ENCODE peak calls at places on chromosomes 6 and 20, in eight cellular contexts. One of them, this sample, is unnamed.

GRCh38 chr6:155628315-155628714 is 172.7 kb upstream of the NOX3 start:
- DNase-seq in tibial artery: no peak
- DNase-seq in fibroblast of lung: no peak
- DNase-seq in hepatocyte: no peak
- DNase-seq in mammary epithelial cell: no peak
- DNase-seq in brain microvascular endothelial cell: no peak
- DNase-seq in pancreas: no peak
- DNase-seq in left ventricle myocardium inferior: no peak
- DNase-seq in this sample: no peak

GRCh38 chr20:35729283-35729807 is 12.7 kb downstream of the RBM39 start:
- DNase-seq in tibial artery: no peak
- DNase-seq in mammary epithelial cell: no peak
- DNase-seq in hepatocyte: no peak
- DNase-seq in fibroblast of lung: no peak
- DNase-seq in left ventricle myocardium inferior: no peak
- DNase-seq in brain microvascular endothelial cell: no peak
- DNase-seq in pancreas: no peak
- DNase-seq in this sample: no peak

GRCh38 chr6:44431118-44431725 is 43.7 kb downstream of the CDC5L start:
- DNase-seq in tibial artery: no peak
- DNase-seq in fibroblast of lung: peak; percentile 81
- DNase-seq in hepatocyte: peak; percentile 66
- DNase-seq in brain microvascular endothelial cell: peak; percentile 65
- DNase-seq in pancreas: no peak
- DNase-seq in mammary epithelial cell: peak; percentile 43
- DNase-seq in left ventricle myocardium inferior: no peak
- DNase-seq in this sample: peak; percentile 65

GRCh38 chr6:66289889-66290288 is 582.9 kb upstream of the EYS start:
- DNase-seq in left ventricle myocardium inferior: no peak
- DNase-seq in brain microvascular endothelial cell: no peak
- DNase-seq in hepatocyte: no peak
- DNase-seq in mammary epithelial cell: no peak
- DNase-seq in pancreas: no peak
- DNase-seq in fibroblast of lung: no peak
- DNase-seq in tibial artery: no peak
- DNase-seq in this sample: no peak

GRCh38 chr6:79737172-79737571 is 106.0 kb downstream of the SH3BGRL2 start:
- DNase-seq in brain microvascular endothelial cell: no peak
- DNase-seq in hepatocyte: peak; percentile 10
- DNase-seq in left ventricle myocardium inferior: no peak
- DNase-seq in fibroblast of lung: peak; percentile 22
- DNase-seq in mammary epithelial cell: no peak
- DNase-seq in tibial artery: no peak
- DNase-seq in pancreas: no peak
- DNase-seq in this sample: peak; percentile 18

GRCh38 chr6:44464527-44465310 is 77.2 kb downstream of the CDC5L start:
- DNase-seq in tibial artery: no peak
- DNase-seq in mammary epithelial cell: no peak
- DNase-seq in fibroblast of lung: no peak
- DNase-seq in hepatocyte: no peak
- DNase-seq in left ventricle myocardium inferior: no peak
- DNase-seq in pancreas: no peak
- DNase-seq in brain microvascular endothelial cell: peak; percentile 32
- DNase-seq in this sample: peak; percentile 86

GRCh38 chr6:30198166-30199084 is 14.8 kb downstream of the TRIM26 start:
- DNase-seq in pancreas: no peak
- DNase-seq in fibroblast of lung: no peak
- DNase-seq in mammary epithelial cell: no peak
- DNase-seq in brain microvascular endothelial cell: no peak
- DNase-seq in tibial artery: no peak
- DNase-seq in hepatocyte: no peak
- DNase-seq in left ventricle myocardium inferior: no peak
- DNase-seq in this sample: no peak

GRCh38 chr20:34363062-34364012 is at the start of gene ITCH:
- DNase-seq in mammary epithelial cell: peak; percentile 92
- DNase-seq in fibroblast of lung: peak; percentile 95
- DNase-seq in brain microvascular endothelial cell: peak; percentile 95
- DNase-seq in hepatocyte: peak; percentile 99
- DNase-seq in tibial artery: peak; percentile 97
- DNase-seq in left ventricle myocardium inferior: peak; percentile 96
- DNase-seq in pancreas: peak; percentile 95
- DNase-seq in this sample: peak; percentile 98

GRCh38 chr20:13855613-13856012 is 70.8 kb downstream of the NDUFAF5 start:
- DNase-seq in brain microvascular endothelial cell: no peak
- DNase-seq in mammary epithelial cell: no peak
- DNase-seq in left ventricle myocardium inferior: no peak
- DNase-seq in tibial artery: no peak
- DNase-seq in pancreas: no peak
- DNase-seq in fibroblast of lung: no peak
- DNase-seq in hepatocyte: no peak
- DNase-seq in this sample: no peak

GRCh38 chr6:90021701-90022100 is 127.4 kb downstream of the GJA10 start:
- DNase-seq in hepatocyte: no peak
- DNase-seq in left ventricle myocardium inferior: no peak
- DNase-seq in mammary epithelial cell: no peak
- DNase-seq in tibial artery: no peak
- DNase-seq in brain microvascular endothelial cell: no peak
- DNase-seq in pancreas: no peak
- DNase-seq in fibroblast of lung: no peak
- DNase-seq in this sample: no peak

GRCh38 chr20:46037036-46037435 is 8.0 kb downstream of the SLC12A5 start:
- DNase-seq in fibroblast of lung: no peak
- DNase-seq in mammary epithelial cell: no peak
- DNase-seq in hepatocyte: no peak
- DNase-seq in brain microvascular endothelial cell: no peak
- DNase-seq in pancreas: no peak
- DNase-seq in left ventricle myocardium inferior: no peak
- DNase-seq in tibial artery: no peak
- DNase-seq in this sample: no peak

GRCh38 chr20:61909821-61910220 is 155.9 kb downstream of the TAF4 start:
- DNase-seq in pancreas: no peak
- DNase-seq in brain microvascular endothelial cell: no peak
- DNase-seq in fibroblast of lung: no peak
- DNase-seq in hepatocyte: no peak
- DNase-seq in mammary epithelial cell: no peak
- DNase-seq in left ventricle myocardium inferior: no peak
- DNase-seq in tibial artery: no peak
- DNase-seq in this sample: no peak

GRCh38 chr6:134065706-134066105 is 13.3 kb upstream of the SLC2A12 start:
- DNase-seq in mammary epithelial cell: no peak
- DNase-seq in hepatocyte: no peak
- DNase-seq in left ventricle myocardium inferior: no peak
- DNase-seq in tibial artery: no peak
- DNase-seq in fibroblast of lung: peak; percentile 41
- DNase-seq in pancreas: no peak
- DNase-seq in brain microvascular endothelial cell: no peak
- DNase-seq in this sample: no peak

GRCh38 chr6:101178748-101179147 is 214.8 kb upstream of the GRIK2 start:
- DNase-seq in left ventricle myocardium inferior: no peak
- DNase-seq in hepatocyte: no peak
- DNase-seq in fibroblast of lung: no peak
- DNase-seq in pancreas: no peak
- DNase-seq in tibial artery: no peak
- DNase-seq in mammary epithelial cell: no peak
- DNase-seq in brain microvascular endothelial cell: peak; percentile 6
- DNase-seq in this sample: no peak

GRCh38 chr20:63397155-63397843 is 36.1 kb upstream of the CHRNA4 start:
- DNase-seq in brain microvascular endothelial cell: no peak
- DNase-seq in left ventricle myocardium inferior: no peak
- DNase-seq in fibroblast of lung: no peak
- DNase-seq in hepatocyte: no peak
- DNase-seq in tibial artery: no peak
- DNase-seq in mammary epithelial cell: no peak
- DNase-seq in pancreas: no peak
- DNase-seq in this sample: no peak

GRCh38 chr6:63709148-63709547 is 73.5 kb downstream of the PHF3 start:
- DNase-seq in mammary epithelial cell: no peak
- DNase-seq in left ventricle myocardium inferior: no peak
- DNase-seq in tibial artery: no peak
- DNase-seq in brain microvascular endothelial cell: no peak
- DNase-seq in pancreas: no peak
- DNase-seq in fibroblast of lung: no peak
- DNase-seq in hepatocyte: no peak
- DNase-seq in this sample: no peak
- TF ChIP-seq CTCF in mammary epithelial cell: no peak
- TF ChIP-seq CTCF in left ventricle myocardium inferior: no peak
- TF ChIP-seq CTCF in tibial artery: no peak
- TF ChIP-seq CTCF in brain microvascular endothelial cell: no peak
- TF ChIP-seq CTCF in pancreas: no peak
- TF ChIP-seq CTCF in fibroblast of lung: no peak
- TF ChIP-seq CTCF in hepatocyte: no peak
- TF ChIP-seq CTCF in this sample: no peak

GRCh38 chr6:67634199-67634598 is 1000.9 kb upstream of the ADGRB3 start:
- DNase-seq in left ventricle myocardium inferior: no peak
- DNase-seq in brain microvascular endothelial cell: no peak
- DNase-seq in pancreas: no peak
- DNase-seq in tibial artery: no peak
- DNase-seq in fibroblast of lung: no peak
- DNase-seq in mammary epithelial cell: no peak
- DNase-seq in hepatocyte: no peak
- DNase-seq in this sample: no peak

GRCh38 chr6:67629268-67629667 is 1005.8 kb upstream of the ADGRB3 start:
- DNase-seq in mammary epithelial cell: no peak
- DNase-seq in brain microvascular endothelial cell: no peak
- DNase-seq in pancreas: no peak
- DNase-seq in tibial artery: no peak
- DNase-seq in left ventricle myocardium inferior: no peak
- DNase-seq in fibroblast of lung: peak; percentile 86
- DNase-seq in hepatocyte: no peak
- DNase-seq in this sample: no peak

GRCh38 chr6:67630146-67630545 is 1004.9 kb upstream of the ADGRB3 start:
- DNase-seq in fibroblast of lung: peak; percentile 97
- DNase-seq in tibial artery: no peak
- DNase-seq in pancreas: no peak
- DNase-seq in mammary epithelial cell: no peak
- DNase-seq in brain microvascular endothelial cell: peak; percentile 91
- DNase-seq in hepatocyte: peak; percentile 3
- DNase-seq in left ventricle myocardium inferior: no peak
- DNase-seq in this sample: no peak

DNA sequence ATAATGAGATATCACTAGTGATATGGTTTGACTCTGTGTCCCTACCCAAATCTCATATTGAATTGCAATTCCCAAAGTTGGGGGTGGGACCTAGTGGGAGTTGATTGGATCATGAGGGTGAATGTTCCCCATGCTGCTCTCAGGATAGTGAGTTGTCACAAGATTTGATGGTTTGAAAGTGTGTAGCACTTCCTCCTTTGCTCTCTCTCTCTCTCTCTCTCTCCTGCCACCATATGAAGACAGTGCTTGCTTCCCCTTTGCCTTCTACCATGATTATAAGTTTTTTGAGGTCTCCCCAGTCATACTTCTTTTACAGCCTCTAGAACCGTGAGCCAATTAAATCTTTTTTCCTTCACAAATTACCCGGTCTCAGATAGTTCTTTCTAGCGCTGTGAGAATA is 1002.0 kb upstream of the ADGRB3 start:
- DNase-seq in pancreas: no peak
- DNase-seq in brain microvascular endothelial cell: no peak
- DNase-seq in hepatocyte: no peak
- DNase-seq in tibial artery: no peak
- DNase-seq in left ventricle myocardium inferior: no peak
- DNase-seq in fibroblast of lung: no peak
- DNase-seq in mammary epithelial cell: no peak
- DNase-seq in this sample: no peak
- H3K4me3 ChIP-seq in pancreas: no peak overlapping the region
- H3K4me3 ChIP-seq in brain microvascular endothelial cell: no peak overlapping the region
- H3K4me3 ChIP-seq in hepatocyte: no peak overlapping the region
- H3K4me3 ChIP-seq in tibial artery: no peak overlapping the region
- H3K4me3 ChIP-seq in left ventricle myocardium inferior: no peak overlapping the region
- H3K4me3 ChIP-seq in fibroblast of lung: no peak overlapping the region
- H3K4me3 ChIP-seq in mammary epithelial cell: no peak overlapping the region
- H3K4me3 ChIP-seq in this sample: no peak overlapping the region

DNA sequence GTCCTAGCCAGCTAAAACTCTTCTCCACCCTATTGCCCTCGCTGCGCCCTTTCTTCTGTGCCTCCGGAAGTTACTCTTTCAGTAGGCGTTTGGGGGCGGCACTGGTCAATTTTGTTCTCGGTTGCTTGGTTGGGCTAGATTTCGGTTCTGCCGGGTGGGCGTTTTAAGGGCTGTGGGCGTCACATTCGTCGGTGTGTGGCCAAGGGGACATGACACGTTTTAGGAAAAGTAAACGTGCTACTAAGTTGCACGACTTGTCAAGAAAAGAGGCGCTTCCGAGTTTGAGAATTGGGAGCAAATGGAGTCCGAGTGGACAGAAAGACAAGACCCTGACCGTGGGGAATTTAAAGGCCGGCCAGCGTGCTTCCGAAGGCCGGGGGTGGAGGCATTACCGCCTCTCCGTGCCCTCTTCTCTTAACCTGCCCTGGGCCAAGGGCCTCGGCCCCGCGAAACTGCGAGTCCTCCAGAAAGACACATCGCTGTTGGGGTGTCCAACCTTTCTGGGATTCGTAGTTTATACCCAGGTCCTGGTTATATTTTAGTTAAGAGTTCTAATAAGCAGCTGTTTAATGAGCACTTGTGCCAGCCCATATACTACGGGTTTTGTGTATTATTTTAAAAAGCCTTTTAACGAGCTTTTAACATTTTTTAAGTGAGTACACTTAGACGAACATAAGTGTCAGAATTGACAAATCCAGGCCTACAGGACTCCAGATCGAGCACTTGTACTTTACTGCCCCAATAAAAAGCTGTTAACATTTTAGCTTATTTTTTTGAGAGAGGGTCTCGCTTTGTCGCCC is 664 bp upstream of the BAG6 start:
- DNase-seq in fibroblast of lung: no peak
- DNase-seq in mammary epithelial cell: no peak
- DNase-seq in left ventricle myocardium inferior: peak; percentile 86
- DNase-seq in pancreas: peak; percentile 78
- DNase-seq in tibial artery: peak; percentile 94
- DNase-seq in hepatocyte: peak; percentile 92
- DNase-seq in brain microvascular endothelial cell: no peak
- DNase-seq in this sample: peak; percentile 94
- H3K36me3 ChIP-seq in fibroblast of lung: peaks cover 6% of the 10 kb centered on the region
- H3K36me3 ChIP-seq in mammary epithelial cell: peaks cover 16% of the 10 kb centered on the region
- H3K36me3 ChIP-seq in left ventricle myocardium inferior: peaks cover 48% of the 10 kb centered on the region
- H3K36me3 ChIP-seq in pancreas: no peaks in the 10 kb centered on the region
- H3K36me3 ChIP-seq in tibial artery: peaks cover 56% of the 10 kb centered on the region
- H3K36me3 ChIP-seq in hepatocyte: no peaks in the 10 kb centered on the region
- H3K36me3 ChIP-seq in brain microvascular endothelial cell: peaks cover 18% of the 10 kb centered on the region
- H3K36me3 ChIP-seq in this sample: no peaks in the 10 kb centered on the region

GRCh38 chr6:117280922-117281321 is 15.6 kb downstream of the VGLL2 start:
- DNase-seq in pancreas: no peak
- DNase-seq in hepatocyte: no peak
- DNase-seq in mammary epithelial cell: no peak
- DNase-seq in left ventricle myocardium inferior: no peak
- DNase-seq in brain microvascular endothelial cell: no peak
- DNase-seq in fibroblast of lung: no peak
- DNase-seq in tibial artery: no peak
- DNase-seq in this sample: no peak
- TF ChIP-seq CTCF in pancreas: no peak
- TF ChIP-seq CTCF in hepatocyte: no peak
- TF ChIP-seq CTCF in mammary epithelial cell: peak; percentile 21
- TF ChIP-seq CTCF in left ventricle myocardium inferior: peak; percentile 29
- TF ChIP-seq CTCF in brain microvascular endothelial cell: peak; percentile 57
- TF ChIP-seq CTCF in fibroblast of lung: no peak
- TF ChIP-seq CTCF in tibial artery: no peak
- TF ChIP-seq CTCF in this sample: no peak

GRCh38 chr20:346033-346639 is 775 bp upstream of the NRSN2 start:
- DNase-seq in left ventricle myocardium inferior: no peak
- DNase-seq in brain microvascular endothelial cell: no peak
- DNase-seq in hepatocyte: no peak
- DNase-seq in tibial artery: no peak
- DNase-seq in mammary epithelial cell: no peak
- DNase-seq in fibroblast of lung: no peak
- DNase-seq in pancreas: no peak
- DNase-seq in this sample: no peak
- H3K4me3 ChIP-seq in left ventricle myocardium inferior: peak overlapping the region; percentile 93
- H3K4me3 ChIP-seq in brain microvascular endothelial cell: peak overlapping the region; percentile 79
- H3K4me3 ChIP-seq in hepatocyte: peak overlapping the region; percentile 85
- H3K4me3 ChIP-seq in tibial artery: peak overlapping the region; percentile 90
- H3K4me3 ChIP-seq in mammary epithelial cell: peak overlapping the region; percentile 83
- H3K4me3 ChIP-seq in fibroblast of lung: peak overlapping the region; percentile 59
- H3K4me3 ChIP-seq in pancreas: peak overlapping the region; percentile 63
- H3K4me3 ChIP-seq in this sample: peak overlapping the region; percentile 57